ENCODE peak calls at places on chromosomes 5 and 9, in five cellular contexts. One of them, this sample, is unnamed.

GRCh38 chr5:1734271-1734907 is 65.2 kb downstream of the MRPL36 start:
- DNase-seq in Caki2: no peak
- DNase-seq in SW 1271: no peak
- DNase-seq in CD8-positive, alpha-beta T cell: peak; percentile 31
- DNase-seq in kidney tubule cell: no peak
- DNase-seq in this sample: no peak

GRCh38 chr9:109705515-109705914 is 74.5 kb upstream of the PALM2AKAP2 start:
- DNase-seq in Caki2: no peak
- DNase-seq in kidney tubule cell: peak; percentile 55
- DNase-seq in CD8-positive, alpha-beta T cell: no peak
- DNase-seq in SW 1271: peak; percentile 48
- DNase-seq in this sample: no peak

GRCh38 chr5:140043508-140043872 is 391 bp upstream of the NRG2 start:
- DNase-seq in CD8-positive, alpha-beta T cell: no peak
- DNase-seq in kidney tubule cell: no peak
- DNase-seq in SW 1271: peak; percentile 90
- DNase-seq in Caki2: no peak
- DNase-seq in this sample: no peak

GRCh38 chr5:142841511-142842255 is 71.5 kb downstream of the ARHGAP26 start:
- DNase-seq in CD8-positive, alpha-beta T cell: no peak
- DNase-seq in kidney tubule cell: peak; percentile 54
- DNase-seq in SW 1271: no peak
- DNase-seq in Caki2: no peak
- DNase-seq in this sample: no peak

GRCh38 chr5:142938201-142938600 is 168.0 kb downstream of the ARHGAP26 start:
- DNase-seq in SW 1271: no peak
- DNase-seq in CD8-positive, alpha-beta T cell: no peak
- DNase-seq in Caki2: no peak
- DNase-seq in kidney tubule cell: no peak
- DNase-seq in this sample: no peak

GRCh38 chr5:163978897-163979296 is 473.5 kb downstream of the MAT2B start:
- DNase-seq in CD8-positive, alpha-beta T cell: no peak
- DNase-seq in SW 1271: no peak
- DNase-seq in kidney tubule cell: no peak
- DNase-seq in Caki2: no peak
- DNase-seq in this sample: no peak

GRCh38 chr9:11128156-11128555 is 515.4 kb upstream of the PTPRD start:
- DNase-seq in CD8-positive, alpha-beta T cell: no peak
- DNase-seq in kidney tubule cell: no peak
- DNase-seq in Caki2: no peak
- DNase-seq in SW 1271: no peak
- DNase-seq in this sample: no peak

GRCh38 chr5:176837707-176838115 is 27.4 kb downstream of the UNC5A start:
- DNase-seq in SW 1271: no peak
- DNase-seq in Caki2: peak; percentile 75
- DNase-seq in kidney tubule cell: peak; percentile 81
- DNase-seq in CD8-positive, alpha-beta T cell: peak; percentile 67
- DNase-seq in this sample: peak; percentile 32

GRCh38 chr5:145025775-145026174 is 809.4 kb downstream of the PRELID2 start:
- DNase-seq in Caki2: no peak
- DNase-seq in CD8-positive, alpha-beta T cell: no peak
- DNase-seq in kidney tubule cell: no peak
- DNase-seq in SW 1271: no peak
- DNase-seq in this sample: no peak

GRCh38 chr5:100826133-100826532 is 76.9 kb downstream of the ST8SIA4 start:
- DNase-seq in CD8-positive, alpha-beta T cell: no peak
- DNase-seq in kidney tubule cell: no peak
- DNase-seq in Caki2: no peak
- DNase-seq in SW 1271: no peak
- DNase-seq in this sample: no peak

GRCh38 chr5:25090818-25091217 is 446.0 kb upstream of the CDH10 start:
- DNase-seq in SW 1271: no peak
- DNase-seq in kidney tubule cell: no peak
- DNase-seq in CD8-positive, alpha-beta T cell: no peak
- DNase-seq in Caki2: no peak
- DNase-seq in this sample: no peak

GRCh38 chr9:131698715-131699053 is 41.2 kb downstream of the RAPGEF1 start:
- DNase-seq in CD8-positive, alpha-beta T cell: no peak
- DNase-seq in kidney tubule cell: no peak
- DNase-seq in Caki2: no peak
- DNase-seq in SW 1271: no peak
- DNase-seq in this sample: no peak

GRCh38 chr5:136598901-136599300 is 233.6 kb upstream of the TRPC7 start:
- DNase-seq in kidney tubule cell: peak; percentile 1
- DNase-seq in Caki2: no peak
- DNase-seq in SW 1271: no peak
- DNase-seq in CD8-positive, alpha-beta T cell: no peak
- DNase-seq in this sample: no peak

GRCh38 chr9:134888603-134889195 is 8.1 kb downstream of the FCN2 start:
- DNase-seq in SW 1271: no peak
- DNase-seq in kidney tubule cell: no peak
- DNase-seq in Caki2: no peak
- DNase-seq in CD8-positive, alpha-beta T cell: no peak
- DNase-seq in this sample: no peak

GRCh38 chr5:146213210-146213838 is 9.9 kb downstream of the RBM27 start:
- DNase-seq in CD8-positive, alpha-beta T cell: no peak
- DNase-seq in kidney tubule cell: peak; percentile 23
- DNase-seq in Caki2: peak; percentile 14
- DNase-seq in SW 1271: no peak
- DNase-seq in this sample: no peak

GRCh38 chr5:73312146-73312871 is 136.3 kb downstream of the FOXD1 start:
- DNase-seq in Caki2: no peak
- DNase-seq in SW 1271: peak; percentile 26
- DNase-seq in kidney tubule cell: no peak
- DNase-seq in CD8-positive, alpha-beta T cell: no peak
- DNase-seq in this sample: no peak

GRCh38 chr5:93915142-93915553 is 173.7 kb upstream of the POU5F2 start:
- DNase-seq in SW 1271: peak; percentile 66
- DNase-seq in Caki2: no peak
- DNase-seq in CD8-positive, alpha-beta T cell: no peak
- DNase-seq in kidney tubule cell: peak; percentile 63
- DNase-seq in this sample: no peak

GRCh38 chr5:40689442-40689841 is 9.7 kb downstream of the PTGER4 start:
- DNase-seq in Caki2: peak; percentile 72
- DNase-seq in kidney tubule cell: peak; percentile 92
- DNase-seq in CD8-positive, alpha-beta T cell: no peak
- DNase-seq in SW 1271: peak; percentile 98
- DNase-seq in this sample: no peak

This sample was measured in activated T-helper 1 cell treated with Interleukin-2 at 50 U/mL for 16 hours.